ENCODE peak calls at places on chromosomes 5 and 9, in five cellular contexts. One of them, this sample, is unnamed.

GRCh38 chr9:9790216-9790872 is 822.5 kb downstream of the PTPRD start:
- DNase-seq in lower leg skin: no peak
- DNase-seq in heart right ventricle: no peak
- DNase-seq in kidney: no peak
- DNase-seq in foreskin fibroblast: no peak
- DNase-seq in this sample: no peak

GRCh38 chr5:89998505-89998904 is 411.1 kb downstream of the CETN3 start:
- DNase-seq in lower leg skin: no peak
- DNase-seq in heart right ventricle: no peak
- DNase-seq in kidney: no peak
- DNase-seq in foreskin fibroblast: no peak
- DNase-seq in this sample: no peak

GRCh38 chr9:27622688-27623340 is 49.5 kb upstream of the C9orf72 start:
- DNase-seq in kidney: no peak
- DNase-seq in heart right ventricle: no peak
- DNase-seq in lower leg skin: no peak
- DNase-seq in foreskin fibroblast: no peak
- DNase-seq in this sample: no peak

GRCh38 chr5:154271936-154272514 is 81.5 kb downstream of the GALNT10 start:
- DNase-seq in foreskin fibroblast: no peak
- DNase-seq in heart right ventricle: no peak
- DNase-seq in lower leg skin: no peak
- DNase-seq in kidney: no peak
- DNase-seq in this sample: no peak

GRCh38 chr9:118640836-118641557 is 728.2 kb downstream of the BRINP1 start:
- DNase-seq in lower leg skin: no peak
- DNase-seq in heart right ventricle: no peak
- DNase-seq in kidney: no peak
- DNase-seq in foreskin fibroblast: no peak
- DNase-seq in this sample: no peak

GRCh38 chr9:71690058-71690691 is 78.1 kb downstream of the CEMIP2 start:
- DNase-seq in foreskin fibroblast: no peak
- DNase-seq in heart right ventricle: no peak
- DNase-seq in kidney: no peak
- DNase-seq in lower leg skin: no peak
- DNase-seq in this sample: no peak

GRCh38 chr5:74953961-74954720 is 88.0 kb upstream of the FAM169A start:
- DNase-seq in heart right ventricle: no peak
- DNase-seq in kidney: no peak
- DNase-seq in foreskin fibroblast: peak
- DNase-seq in lower leg skin: no peak
- DNase-seq in this sample: no peak

GRCh38 chr5:80755634-80756033 is 100.9 kb upstream of the DHFR start:
- DNase-seq in foreskin fibroblast: no peak
- DNase-seq in lower leg skin: no peak
- DNase-seq in kidney: no peak
- DNase-seq in heart right ventricle: no peak
- DNase-seq in this sample: no peak

GRCh38 chr5:80964491-80964890 is 4.3 kb downstream of the RASGRF2 start:
- DNase-seq in kidney: no peak
- DNase-seq in heart right ventricle: no peak
- DNase-seq in lower leg skin: no peak
- DNase-seq in foreskin fibroblast: no peak
- DNase-seq in this sample: no peak

GRCh38 chr9:91810286-91810905 is 139.6 kb downstream of the ROR2 start:
- DNase-seq in lower leg skin: peak
- DNase-seq in kidney: no peak
- DNase-seq in foreskin fibroblast: no peak
- DNase-seq in heart right ventricle: no peak
- DNase-seq in this sample: no peak

GRCh38 chr5:102596113-102596512 is 97.3 kb upstream of the SLCO6A1 start:
- DNase-seq in kidney: no peak
- DNase-seq in heart right ventricle: no peak
- DNase-seq in foreskin fibroblast: no peak
- DNase-seq in lower leg skin: no peak
- DNase-seq in this sample: no peak

GRCh38 chr9:101736723-101737122 is 1.7 kb downstream of the GRIN3A start:
- DNase-seq in lower leg skin: no peak
- DNase-seq in foreskin fibroblast: no peak
- DNase-seq in heart right ventricle: peak
- DNase-seq in kidney: no peak
- DNase-seq in this sample: no peak

GRCh38 chr5:60374409-60374808 is 325.6 kb downstream of the DEPDC1B start:
- DNase-seq in kidney: no peak
- DNase-seq in heart right ventricle: no peak
- DNase-seq in foreskin fibroblast: no peak
- DNase-seq in lower leg skin: no peak
- DNase-seq in this sample: no peak

GRCh38 chr9:91066856-91067255 is 265.2 kb downstream of the SYK start:
- DNase-seq in kidney: no peak
- DNase-seq in heart right ventricle: no peak
- DNase-seq in foreskin fibroblast: no peak
- DNase-seq in lower leg skin: no peak
- DNase-seq in this sample: no peak

GRCh38 chr5:181059297-181060230 is 19.5 kb downstream of the BTNL9 start:
- DNase-seq in heart right ventricle: no peak
- DNase-seq in lower leg skin: peak
- DNase-seq in kidney: no peak
- DNase-seq in foreskin fibroblast: no peak
- DNase-seq in this sample: no peak

GRCh38 chr5:142110046-142110531 is 1.5 kb downstream of the NDFIP1 start:
- DNase-seq in kidney: no peak
- DNase-seq in heart right ventricle: no peak
- DNase-seq in foreskin fibroblast: peak
- DNase-seq in lower leg skin: no peak
- DNase-seq in this sample: no peak

GRCh38 chr5:148376198-148376597 is 7.6 kb upstream of the FBXO38 start:
- DNase-seq in foreskin fibroblast: no peak
- DNase-seq in lower leg skin: no peak
- DNase-seq in kidney: no peak
- DNase-seq in heart right ventricle: no peak
- DNase-seq in this sample: no peak

GRCh38 chr9:91302831-91303230 is 58.9 kb downstream of the AUH start:
- DNase-seq in heart right ventricle: no peak
- DNase-seq in foreskin fibroblast: peak
- DNase-seq in kidney: no peak
- DNase-seq in lower leg skin: no peak
- DNase-seq in this sample: no peak

GRCh38 chr9:24793711-24794110 is 248.0 kb upstream of the IZUMO3 start:
- DNase-seq in foreskin fibroblast: no peak
- DNase-seq in kidney: no peak
- DNase-seq in heart right ventricle: no peak
- DNase-seq in lower leg skin: no peak
- DNase-seq in this sample: no peak

GRCh38 chr5:1175801-1176472 is 25.5 kb upstream of the SLC6A19 start:
- DNase-seq in heart right ventricle: no peak
- DNase-seq in foreskin fibroblast: no peak
- DNase-seq in lower leg skin: no peak
- DNase-seq in kidney: no peak
- DNase-seq in this sample: no peak

GRCh38 chr5:151685749-151686672 is 704 bp downstream of the SPARC start:
- DNase-seq in kidney: no peak
- DNase-seq in foreskin fibroblast: no peak
- DNase-seq in lower leg skin: peak
- DNase-seq in heart right ventricle: no peak
- DNase-seq in this sample: no peak

GRCh38 chr5:98927988-98928801 is 612 bp downstream of the CHD1 start:
- DNase-seq in kidney: peak
- DNase-seq in heart right ventricle: peak
- DNase-seq in foreskin fibroblast: peak
- DNase-seq in lower leg skin: peak
- DNase-seq in this sample: peak

GRCh38 chr5:139806111-139806510 is 10.5 kb downstream of the PSD2 start:
- DNase-seq in heart right ventricle: no peak
- DNase-seq in kidney: peak
- DNase-seq in foreskin fibroblast: no peak
- DNase-seq in lower leg skin: no peak
- DNase-seq in this sample: no peak

GRCh38 chr5:41707853-41708603 is 162.2 kb downstream of the OXCT1 start:
- DNase-seq in foreskin fibroblast: peak
- DNase-seq in kidney: no peak
- DNase-seq in lower leg skin: no peak
- DNase-seq in heart right ventricle: no peak
- DNase-seq in this sample: no peak

GRCh38 chr9:79581794-79582193 is 10.0 kb downstream of the TLE4 start:
- DNase-seq in heart right ventricle: no peak
- DNase-seq in kidney: no peak
- DNase-seq in foreskin fibroblast: peak
- DNase-seq in lower leg skin: no peak
- DNase-seq in this sample: no peak

GRCh38 chr5:42951847-42952411 is 88.2 kb downstream of the ANXA2R start:
- DNase-seq in kidney: no peak
- DNase-seq in foreskin fibroblast: no peak
- DNase-seq in heart right ventricle: peak
- DNase-seq in lower leg skin: peak
- DNase-seq in this sample: no peak

GRCh38 chr5:157917909-157918809 is 59.2 kb upstream of the CLINT1 start:
- DNase-seq in lower leg skin: peak
- DNase-seq in heart right ventricle: peak
- DNase-seq in kidney: no peak
- DNase-seq in foreskin fibroblast: peak
- DNase-seq in this sample: no peak

GRCh38 chr5:139685886-139686285 is 37.7 kb downstream of the CXXC5 start:
- DNase-seq in heart right ventricle: no peak
- DNase-seq in foreskin fibroblast: no peak
- DNase-seq in lower leg skin: no peak
- DNase-seq in kidney: no peak
- DNase-seq in this sample: no peak

GRCh38 chr9:129332581-129332980 is 154.5 kb upstream of the IER5L start:
- DNase-seq in foreskin fibroblast: no peak
- DNase-seq in lower leg skin: no peak
- DNase-seq in kidney: no peak
- DNase-seq in heart right ventricle: no peak
- DNase-seq in this sample: no peak
- TF ChIP-seq CTCF in foreskin fibroblast: no peak
- TF ChIP-seq CTCF in lower leg skin: no peak
- TF ChIP-seq CTCF in kidney: no peak
- TF ChIP-seq CTCF in heart right ventricle: no peak
- TF ChIP-seq CTCF in this sample: no peak

DNA sequence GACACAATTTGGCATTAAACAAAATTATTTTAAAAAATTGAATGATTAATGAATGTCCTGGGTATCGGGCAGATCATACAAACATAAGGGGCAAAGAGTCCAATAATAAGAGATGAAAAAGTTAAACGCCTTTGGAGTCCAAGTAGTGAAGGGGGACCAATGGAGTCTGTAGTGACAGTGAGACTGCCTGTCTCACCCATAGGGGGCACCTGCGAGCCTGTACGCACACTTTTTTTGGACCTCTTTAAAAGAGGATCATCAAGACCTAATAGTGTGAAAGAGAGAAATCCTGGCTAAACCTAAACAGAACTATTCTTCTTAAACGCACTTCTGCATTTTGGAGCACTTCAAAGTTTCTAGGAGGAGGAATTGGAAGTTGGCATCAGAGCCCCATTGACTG is 636.0 kb upstream of the KLF4 start:
- DNase-seq in heart right ventricle: peak
- DNase-seq in foreskin fibroblast: no peak
- DNase-seq in kidney: no peak
- DNase-seq in lower leg skin: no peak
- DNase-seq in this sample: no peak
- TF ChIP-seq CTCF in heart right ventricle: no peak
- TF ChIP-seq CTCF in foreskin fibroblast: peak
- TF ChIP-seq CTCF in kidney: peak
- TF ChIP-seq CTCF in lower leg skin: no peak
- TF ChIP-seq CTCF in this sample: peak

GRCh38 chr5:163459888-163460561 is at the start of gene NUDCD2:
- DNase-seq in heart right ventricle: peak
- DNase-seq in foreskin fibroblast: peak
- DNase-seq in kidney: peak
- DNase-seq in lower leg skin: peak
- DNase-seq in this sample: peak
- TF ChIP-seq CTCF in heart right ventricle: no peak
- TF ChIP-seq CTCF in foreskin fibroblast: peak
- TF ChIP-seq CTCF in kidney: no peak
- TF ChIP-seq CTCF in lower leg skin: no peak
- TF ChIP-seq CTCF in this sample: peak

GRCh38 chr5:77630246-77631165 is 8.0 kb downstream of the OTP start:
- DNase-seq in foreskin fibroblast: peak
- DNase-seq in heart right ventricle: peak
- DNase-seq in lower leg skin: no peak
- DNase-seq in kidney: peak
- DNase-seq in this sample: no peak
- TF ChIP-seq CTCF in foreskin fibroblast: no peak
- TF ChIP-seq CTCF in heart right ventricle: no peak
- TF ChIP-seq CTCF in lower leg skin: no peak
- TF ChIP-seq CTCF in kidney: no peak
- TF ChIP-seq CTCF in this sample: no peak

This sample was measured in osteocyte.